ENCODE peak calls at places on chromosome 20, in six cellular contexts. Z is substantia nigra, L is progenitor cell of endocrine pancreas, G is renal cortical epithelial cell, D is HepG2, R is fibroblast of lung. C is an unnamed sample.

GRCh38 chr20:17562804-17563305 is 7.0 kb upstream of the DSTN start:
- DNase-seq in R (peak), Z (no peak), L (no peak), G (peak), D (peak), C (no peak)

GRCh38 chr20:46823753-46824152 is 70.9 kb upstream of the EYA2 start:
- DNase-seq in R (no peak), Z (no peak), G (no peak), D (no peak), L (no peak), C (no peak)

GRCh38 chr20:20450461-20451027 is 82.6 kb downstream of the INSM1 start:
- DNase-seq in D (no peak), Z (peak), G (no peak), L (no peak), R (peak), C (no peak)

GRCh38 chr20:63973636-63974401 is 4.1 kb upstream of the ZNF512B start:
- DNase-seq in R (peak), D (peak), L (peak), Z (peak), G (peak), C (peak)

GRCh38 chr20:9837634-9838033 is 1.2 kb downstream of the PAK5 start:
- DNase-seq in L (no peak), G (no peak), Z (no peak), D (no peak), R (peak), C (no peak)

GRCh38 chr20:59314872-59315500 is 14.6 kb downstream of the EDN3 start:
- DNase-seq in G (no peak), D (no peak), Z (no peak), R (no peak), L (no peak), C (no peak)

GRCh38 chr20:9071976-9072726 is 3.3 kb downstream of the PLCB4 start:
- DNase-seq in L (no peak), Z (no peak), R (no peak), G (no peak), D (no peak), C (no peak)

GRCh38 chr20:1291191-1291741 is 25.2 kb downstream of the SNPH start:
- DNase-seq in R (peak), Z (no peak), D (no peak), G (no peak), L (no peak), C (no peak)

GRCh38 chr20:58583586-58583985 is 67.5 kb upstream of the STX16 start:
- DNase-seq in D (no peak), G (no peak), R (no peak), L (no peak), Z (no peak), C (no peak)

GRCh38 chr20:58647814-58648501 is 3.1 kb upstream of the STX16 start:
- DNase-seq in D (no peak), L (no peak), Z (no peak), R (peak), G (peak), C (no peak)

GRCh38 chr20:35443003-35443402 is 5.0 kb upstream of the GDF5 start:
- DNase-seq in R (peak), G (peak), D (no peak), L (no peak), Z (no peak), C (no peak)

GRCh38 chr20:38032585-38033329 is 499 bp downstream of the TTI1 start:
- DNase-seq in L (no peak), Z (no peak), D (peak), G (no peak), R (no peak), C (no peak)

GRCh38 chr20:31606928-31607639 is 2.0 kb downstream of the ID1 start:
- DNase-seq in D (peak), R (peak), G (peak), L (no peak), Z (no peak), C (no peak)

GRCh38 chr20:62089393-62089792 is 23.7 kb upstream of the TAF4 start:
- DNase-seq in R (no peak), Z (no peak), D (no peak), G (no peak), L (no peak), C (no peak)

GRCh38 chr20:50886184-50886790 is 45.0 kb downstream of the ADNP start:
- DNase-seq in D (no peak), L (no peak), G (no peak), Z (no peak), R (no peak), C (no peak)

GRCh38 chr20:2750343-2751251 is 49.8 kb downstream of the CPXM1 start:
- DNase-seq in G (no peak), L (no peak), Z (no peak), D (peak), R (peak), C (no peak)

GRCh38 chr20:24629668-24630067 is 160.2 kb downstream of the SYNDIG1 start:
- DNase-seq in L (no peak), Z (no peak), R (no peak), G (no peak), D (no peak), C (no peak)